ENCODE peak calls at places on chromosomes 7 and 10, in five cellular contexts. H is endodermal cell, F is fibroblast of lung, T is keratinocyte, N is neural progenitor cell. Z is an unnamed sample.

GRCh38 chr7:18086165-18087030 is 58.8 kb upstream of the PRPS1L1 start:
- DNase-seq in H (peak; percentile 72), F (peak; percentile 41), T (no peak), N (peak; percentile 80), Z (peak; percentile 71)

GRCh38 chr10:78456649-78457400 is 423.2 kb downstream of the RPS24 start:
- DNase-seq in H (no peak), F (no peak), T (no peak), N (no peak), Z (no peak)

GRCh38 chr10:123270221-123270620 is 116.0 kb downstream of the BUB3 start:
- DNase-seq in H (peak; percentile 3), F (peak; percentile 97), T (no peak), N (no peak), Z (peak; percentile 29)

GRCh38 chr7:45696476-45696875 is 122.3 kb downstream of the ADCY1 start:
- DNase-seq in H (peak; percentile 24), F (no peak), T (no peak), N (no peak), Z (no peak)

GRCh38 chr7:68963547-68963946 is 634.7 kb upstream of the AUTS2 start:
- DNase-seq in H (peak; percentile 52), F (peak; percentile 98), T (no peak), N (no peak), Z (peak; percentile 79)

GRCh38 chr10:14330390-14331071 is at the start of gene FRMD4A:
- DNase-seq in H (peak; percentile 65), F (no peak), T (no peak), N (no peak), Z (no peak)

GRCh38 chr7:100367251-100367620 is 6.1 kb upstream of the PILRA start:
- DNase-seq in H (no peak), F (no peak), T (no peak), N (no peak), Z (no peak)

GRCh38 chr10:120012133-120012405 is 119.5 kb downstream of the SEC23IP start:
- DNase-seq in H (no peak), F (no peak), T (no peak), N (no peak), Z (no peak)

GRCh38 chr7:140060788-140061606 is 1.8 kb downstream of the PARP12 start:
- DNase-seq in H (no peak), F (peak; percentile 68), T (no peak), N (no peak), Z (peak; percentile 14)

GRCh38 chr10:60461688-60462087 is 72.0 kb upstream of the ANK3 start:
- DNase-seq in H (no peak), F (no peak), T (no peak), N (peak; percentile 88), Z (no peak)

GRCh38 chr7:100034871-100035510 is 14.6 kb upstream of the ZSCAN21 start:
- DNase-seq in H (no peak), F (peak; percentile 92), T (no peak), N (no peak), Z (peak; percentile 89)

GRCh38 chr10:90969947-90970673 is 49.2 kb upstream of the ANKRD1 start:
- DNase-seq in H (no peak), F (peak; percentile 83), T (no peak), N (no peak), Z (peak; percentile 63)

GRCh38 chr7:9600974-9601373 is 1167.6 kb downstream of the NXPH1 start:
- DNase-seq in H (peak; percentile 63), F (no peak), T (no peak), N (peak; percentile 48), Z (no peak)

GRCh38 chr7:75611557-75612178 is 119.5 kb downstream of the SPDYE5 start:
- DNase-seq in H (peak; percentile 87), F (peak; percentile 30), T (no peak), N (peak; percentile 50), Z (no peak)

GRCh38 chr10:43201545-43202131 is 63.4 kb downstream of the CSGALNACT2 start:
- DNase-seq in H (peak; percentile 49), F (no peak), T (no peak), N (no peak), Z (no peak)

GRCh38 chr10:11325817-11326216 is 285.6 kb downstream of the USP6NL start:
- DNase-seq in H (no peak), F (peak; percentile 60), T (no peak), N (no peak), Z (no peak)

GRCh38 chr10:52599586-52600200 is 172.9 kb downstream of the MBL2 start:
- DNase-seq in H (no peak), F (no peak), T (no peak), N (no peak), Z (no peak)

GRCh38 chr7:24572421-24573007 is 738 bp upstream of the PALS2 start:
- DNase-seq in H (no peak), F (peak; percentile 67), T (peak; percentile 48), N (no peak), Z (peak; percentile 60)

GRCh38 chr10:61942997-61943457 is 41.5 kb downstream of the ARID5B start:
- DNase-seq in H (no peak), F (peak; percentile 77), T (no peak), N (no peak), Z (peak; percentile 85)

GRCh38 chr10:3745582-3745981 is 39.4 kb downstream of the KLF6 start:
- DNase-seq in H (no peak), F (no peak), T (no peak), N (peak; percentile 34), Z (no peak)

GRCh38 chr7:152137476-152138025 is 112.1 kb downstream of the GALNT11 start:
- DNase-seq in H (no peak), F (peak; percentile 20), T (no peak), N (no peak), Z (no peak)

GRCh38 chr10:87658383-87658795 is 1.3 kb upstream of the PAPSS2 start:
- DNase-seq in H (no peak), F (no peak), T (no peak), N (no peak), Z (no peak)

GRCh38 chr7:74568658-74569057 is 88.9 kb upstream of the GTF2I start:
- DNase-seq in H (no peak), F (no peak), T (no peak), N (no peak), Z (no peak)

GRCh38 chr7:127766831-127767489 is 115.0 kb downstream of the SND1 start:
- DNase-seq in H (no peak), F (no peak), T (no peak), N (no peak), Z (no peak)

GRCh38 chr7:4794591-4795350 is 19.3 kb downstream of the AP5Z1 start:
- DNase-seq in H (peak; percentile 66), F (peak; percentile 87), T (no peak), N (no peak), Z (no peak)

GRCh38 chr7:108086962-108087361 is 43.2 kb downstream of the LAMB4 start:
- DNase-seq in H (no peak), F (no peak), T (no peak), N (no peak), Z (no peak)

GRCh38 chr7:35286422-35286821 is 32.5 kb upstream of the TBX20 start:
- DNase-seq in H (no peak), F (peak; percentile 4), T (no peak), N (no peak), Z (no peak)

GRCh38 chr10:101781984-101782810 is 1.0 kb downstream of the NPM3 start:
- DNase-seq in H (peak; percentile 59), F (no peak), T (no peak), N (no peak), Z (no peak)
- H3K9ac ChIP-seq in H (peak overlapping the region; percentile 86), F (peak overlapping the region; percentile 68), T (peak overlapping the region; percentile 94), N (no peak overlapping the region), Z (peak overlapping the region; percentile 92)

DNA sequence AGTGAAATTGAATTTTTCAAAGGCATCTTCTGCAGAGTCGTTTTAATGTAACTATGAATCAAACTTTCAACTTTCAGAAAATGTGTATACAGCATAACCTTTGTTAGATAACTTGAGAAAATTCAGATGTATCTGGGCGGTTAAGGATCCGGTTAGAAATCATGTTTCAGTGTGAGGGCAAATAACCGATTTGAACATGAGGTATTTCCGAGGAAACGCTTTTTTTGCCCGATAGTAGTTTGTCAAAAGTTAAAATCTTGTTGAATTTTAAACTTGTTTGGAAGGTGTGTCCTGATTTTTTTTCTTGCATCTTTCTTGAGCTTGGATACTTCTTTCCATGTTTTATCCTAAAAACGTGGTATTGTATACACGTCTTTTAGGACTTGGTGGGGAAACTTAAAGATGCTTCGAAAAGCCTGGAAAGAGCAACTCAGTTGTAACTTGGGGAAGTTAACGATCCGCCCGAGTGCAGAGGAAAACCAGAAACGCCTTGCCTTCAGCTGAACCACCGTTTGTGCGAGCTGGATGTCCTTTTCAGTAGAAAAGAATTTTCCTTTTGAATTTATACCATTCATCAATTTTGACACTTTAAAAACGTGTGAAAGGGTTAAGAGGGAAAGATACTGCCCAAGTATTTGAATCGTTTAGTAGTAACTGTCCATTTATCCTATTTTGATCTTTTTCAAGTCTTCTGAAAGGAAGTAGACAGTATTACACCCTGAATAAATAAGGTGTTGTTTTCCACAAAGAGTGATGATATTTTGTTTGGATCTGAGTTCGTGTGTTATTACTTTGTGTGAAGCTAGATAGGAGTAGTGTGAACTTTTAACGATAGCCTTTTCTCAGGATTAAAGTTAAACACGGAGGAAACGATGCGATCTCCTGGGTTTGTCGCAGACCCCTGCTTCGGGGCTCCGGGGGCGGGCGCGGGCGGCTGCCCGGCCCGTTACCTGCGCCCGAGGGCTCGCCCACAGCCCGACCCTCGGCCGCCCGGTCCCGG is 1.0 kb upstream of the BMI1 start:
- DNase-seq in H (no peak), F (no peak), T (no peak), N (peak; percentile 64), Z (no peak)
- H3K4me3 ChIP-seq in H (peak overlapping the region; percentile 74), F (peak overlapping the region; percentile 32), T (peak overlapping the region; percentile 59), N (peak overlapping the region; percentile 45), Z (peak overlapping the region; percentile 81)

GRCh38 chr7:96996111-96996936 is 9.0 kb upstream of the DLX6 start:
- DNase-seq in H (peak; percentile 78), F (no peak), T (no peak), N (peak; percentile 84), Z (no peak)

GRCh38 chr7:96998765-96999164 is 6.6 kb upstream of the DLX6 start:
- DNase-seq in H (peak; percentile 71), F (no peak), T (no peak), N (peak; percentile 77), Z (no peak)

GRCh38 chr7:96996937-96997511 is 8.3 kb upstream of the DLX6 start:
- DNase-seq in H (no peak), F (no peak), T (no peak), N (peak; percentile 23), Z (no peak)

GRCh38 chr7:96998333-96998732 is 7.0 kb upstream of the DLX6 start:
- DNase-seq in H (peak; percentile 54), F (no peak), T (no peak), N (no peak), Z (no peak)

GRCh38 chr7:96997512-96998032 is 7.8 kb upstream of the DLX6 start:
- DNase-seq in H (peak; percentile 54), F (no peak), T (no peak), N (peak; percentile 27), Z (no peak)
- H3K4me1 ChIP-seq in H (no peaks in the 10 kb centered on the region), F (no peaks in the 10 kb centered on the region), T (no peaks in the 10 kb centered on the region), N (peaks cover 29% of the 10 kb centered on the region), Z (peaks cover 3% of the 10 kb centered on the region)

DNA sequence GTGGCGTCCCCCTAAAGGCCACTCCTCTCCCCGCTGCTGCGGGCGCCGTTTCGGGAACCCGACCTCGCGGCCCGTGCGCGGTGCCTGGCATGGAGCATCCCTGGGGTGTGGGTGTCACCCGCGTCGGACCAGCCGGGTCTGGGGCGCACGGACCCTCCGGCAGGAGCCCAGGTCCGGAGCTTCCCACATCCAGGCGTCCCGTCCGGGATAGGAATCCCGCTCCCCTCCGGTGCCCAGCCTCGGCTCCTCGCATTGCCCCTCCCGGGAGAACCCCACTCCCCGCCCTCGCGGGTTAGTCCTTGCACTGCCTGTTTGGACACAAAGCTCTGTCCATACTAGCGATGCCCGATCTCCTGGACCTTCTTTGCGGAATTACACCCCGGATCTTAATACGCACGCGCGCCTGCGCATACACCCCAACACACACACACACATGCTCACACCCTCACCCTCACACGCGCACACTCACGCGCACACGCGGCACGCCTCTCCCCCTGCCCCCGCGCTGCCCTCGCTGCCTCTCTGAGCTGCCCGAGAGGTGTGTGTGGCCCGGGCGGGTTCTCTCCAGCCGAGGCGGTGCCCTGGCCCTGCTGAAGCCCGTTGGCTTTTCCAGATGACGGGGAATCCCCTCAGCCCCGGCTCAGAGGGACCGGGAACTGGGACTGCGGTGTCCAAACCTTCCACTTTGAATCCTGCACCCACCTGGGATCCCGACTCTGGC is 925 bp downstream of the MTURN start:
- DNase-seq in H (peak; percentile 77), F (peak; percentile 60), T (peak; percentile 28), N (peak; percentile 66), Z (peak; percentile 75)
- H3K9ac ChIP-seq in H (no peak overlapping the region), F (peak overlapping the region; percentile 78), T (peak overlapping the region; percentile 88), N (no peak overlapping the region), Z (peak overlapping the region; percentile 92)

Z was measured in adipocyte.